ENCODE peak calls at places on chromosome 6, in five cellular contexts. P is ascending aorta, O is neural crest cell, C is AG04450, B is H9. Q is an unnamed sample.
A peak's percentile ranks its signal among the peaks of the same experiment; 100 is the strongest.

GRCh38 chr6:146847426-146847825 is 248.7 kb downstream of the ADGB start:
- DNase-seq in P (no peak), O (no peak), C (no peak), B (no peak), Q (no peak)

GRCh38 chr6:72720464-72720863 is 98.6 kb downstream of the KCNQ5 start:
- DNase-seq in P (no peak), O (no peak), C (no peak), B (no peak), Q (no peak)

GRCh38 chr6:156413156-156413555 is 364.0 kb upstream of the ARID1B start:
- DNase-seq in P (no peak), O (no peak), C (no peak), B (no peak), Q (no peak)

GRCh38 chr6:88749849-88750248 is 213.6 kb downstream of the RNGTT start:
- DNase-seq in P (no peak), O (no peak), C (no peak), B (no peak), Q (no peak)

GRCh38 chr6:69832558-69832957 is 33.8 kb upstream of the COL19A1 start:
- DNase-seq in P (no peak), O (no peak), C (no peak), B (no peak), Q (no peak)

GRCh38 chr6:147390909-147391536 is 117.5 kb upstream of the SAMD5 start:
- DNase-seq in P (no peak), O (no peak), C (no peak), B (no peak), Q (no peak)

GRCh38 chr6:136921936-136922679 is at the start of gene SLC35D3:
- DNase-seq in P (no peak), O (peak; percentile 28), C (no peak), B (peak; percentile 56), Q (no peak)

GRCh38 chr6:146813554-146813953 is 214.8 kb downstream of the ADGB start:
- DNase-seq in P (no peak), O (no peak), C (no peak), B (no peak), Q (no peak)

GRCh38 chr6:71460933-71461332 is 172.3 kb downstream of the OGFRL1 start:
- DNase-seq in P (no peak), O (no peak), C (no peak), B (no peak), Q (no peak)

DNA sequence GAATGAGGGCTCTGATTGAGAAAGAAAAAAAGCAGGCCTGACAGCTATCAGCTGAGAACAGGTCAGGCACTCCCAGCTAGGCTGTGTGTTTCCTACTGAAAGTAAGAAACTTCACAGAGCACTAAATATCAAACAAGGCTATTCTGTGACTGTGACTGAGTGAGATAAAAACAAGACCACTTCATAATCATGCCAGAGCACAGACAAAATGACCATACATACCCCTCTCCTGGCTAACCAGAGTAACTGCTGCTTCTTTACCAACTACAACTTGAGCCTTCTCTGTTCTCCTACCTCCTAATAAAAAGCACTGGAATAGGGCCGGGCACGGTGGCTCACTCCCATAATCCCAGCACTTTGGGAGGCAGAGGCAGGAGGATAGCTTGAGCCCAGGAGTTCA is 6.8 kb upstream of the BTN1A1 start:
- DNase-seq in P (no peak), O (no peak), C (no peak), B (no peak), Q (no peak)
- TF ChIP-seq CTCF in P (no peak), O (peak; percentile 46), C (peak; percentile 46), B (peak; percentile 41), Q (no peak)

GRCh38 chr6:24546432-24546831 is 51.7 kb downstream of the ALDH5A1 start:
- DNase-seq in P (no peak), O (no peak), C (no peak), B (no peak), Q (no peak)
- TF ChIP-seq CTCF in P (no peak), O (no peak), C (no peak), B (no peak), Q (no peak)

GRCh38 chr6:41692080-41692675 is 43.2 kb downstream of the TFEB start:
- DNase-seq in P (no peak), O (no peak), C (no peak), B (no peak), Q (no peak)
- TF ChIP-seq CTCF in P (no peak), O (no peak), C (no peak), B (no peak), Q (no peak)

GRCh38 chr6:140671926-140672325 is 1297.5 kb upstream of the CITED2 start:
- DNase-seq in P (no peak), O (no peak), C (no peak), B (no peak), Q (no peak)
- TF ChIP-seq CTCF in P (no peak), O (peak; percentile 33), C (no peak), B (peak; percentile 41), Q (no peak)

DNA sequence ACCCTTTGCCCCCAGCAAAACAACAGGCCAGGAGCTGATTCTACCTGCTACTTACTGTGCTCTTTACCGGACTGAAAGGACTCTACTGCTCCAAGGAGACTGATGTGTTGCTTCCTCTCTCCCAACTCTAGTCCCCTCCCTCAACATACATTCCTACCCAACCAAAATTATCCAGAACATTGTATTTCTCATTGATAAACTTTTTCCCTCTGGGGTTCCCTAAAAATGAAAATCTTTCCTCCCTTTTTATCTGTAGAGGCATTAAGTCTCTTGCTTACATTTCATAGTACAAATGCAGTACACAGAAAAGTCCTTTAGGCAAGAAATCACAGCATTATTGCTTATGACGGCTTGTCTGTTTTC is 940 bp upstream of the HS3ST5 start:
- DNase-seq in P (no peak), O (no peak), C (no peak), B (no peak), Q (no peak)
- TF ChIP-seq CTCF in P (no peak), O (no peak), C (no peak), B (no peak), Q (no peak)

DNA sequence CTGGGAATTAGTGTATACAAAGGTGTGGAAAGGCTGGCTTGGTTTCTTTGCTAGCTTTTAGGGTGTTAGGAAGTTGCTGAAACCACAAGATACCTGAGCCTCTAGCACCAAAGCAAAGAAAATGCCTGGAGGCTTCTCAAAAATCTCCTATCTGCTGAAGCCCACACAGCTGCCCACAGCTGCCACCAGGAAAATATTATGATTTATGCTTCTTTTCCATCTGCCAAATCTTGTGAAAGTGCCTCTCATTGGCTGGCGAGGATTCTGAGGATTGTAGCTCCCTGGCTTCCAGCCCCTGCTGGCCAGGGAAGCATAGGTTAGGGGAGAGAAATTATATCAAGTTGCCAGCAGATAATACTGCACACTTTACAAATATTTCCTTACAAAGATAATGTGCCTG is 98.5 kb downstream of the MRPL14 start:
- DNase-seq in P (no peak), O (no peak), C (no peak), B (no peak), Q (no peak)
- TF ChIP-seq CTCF in P (no peak), O (peak; percentile 28), C (peak; percentile 54), B (peak; percentile 43), Q (no peak)

DNA sequence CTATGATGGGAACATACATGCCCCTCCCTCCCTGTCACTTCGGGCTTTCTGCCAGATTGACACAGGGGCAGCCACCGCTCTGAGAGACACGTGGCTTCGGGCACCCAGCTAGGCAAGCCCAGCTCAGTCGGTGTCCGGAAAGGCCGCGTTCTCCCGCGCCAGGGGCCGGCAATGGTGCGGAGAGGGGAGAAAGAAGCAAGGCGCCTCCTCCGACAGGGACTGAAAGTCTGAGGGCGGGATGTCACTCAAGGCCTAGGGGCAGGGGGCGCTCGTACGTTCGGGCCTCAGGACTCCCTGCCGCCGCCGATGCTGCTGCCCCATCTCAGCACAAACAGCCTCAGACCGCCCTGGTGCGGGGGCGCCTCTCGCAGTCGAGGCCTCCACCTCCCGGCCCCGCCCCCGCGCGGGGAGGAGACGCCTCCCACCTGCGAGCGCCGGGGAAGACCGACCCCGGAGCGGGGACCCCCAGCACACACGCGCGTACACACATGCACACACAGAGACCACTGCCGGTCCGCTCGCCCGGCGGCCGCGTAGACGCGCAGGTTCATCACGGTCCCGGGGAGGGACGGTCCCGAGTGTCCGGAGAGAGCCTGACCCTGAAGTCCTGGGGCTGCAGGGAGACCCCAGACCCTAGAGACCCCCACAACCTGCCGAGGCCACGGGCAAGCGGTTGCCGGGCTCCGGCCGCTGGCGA is 1.9 kb downstream of the GRM4 start:
- DNase-seq in P (no peak), O (peak; percentile 75), C (no peak), B (peak; percentile 86), Q (no peak)
- TF ChIP-seq CTCF in P (no peak), O (peak; percentile 41), C (peak; percentile 10), B (peak; percentile 72), Q (no peak)

GRCh38 chr6:227074-227782 is 65.1 kb upstream of the DUSP22 start:
- DNase-seq in P (no peak), O (no peak), C (no peak), B (no peak), Q (no peak)
- TF ChIP-seq CTCF in P (no peak), O (no peak), C (no peak), B (no peak), Q (no peak)

GRCh38 chr6:111027219-111027618 is 45.4 kb downstream of the RPF2 start:
- DNase-seq in P (no peak), O (no peak), C (no peak), B (no peak), Q (no peak)
- TF ChIP-seq CTCF in P (no peak), O (no peak), C (no peak), B (peak; percentile 39), Q (no peak)